ENCODE peak calls at places on chromosomes 13 and 19, in four cellular contexts. H is activated CD8-positive, alpha-beta T cell treated with anti-CD3 and anti-CD28 coated beads for 36 hours; V is astrocyte of the spinal cord; B is mucosa of descending colon. Z is an unnamed sample.

GRCh38 chr19:4052993-4053422 is 13.7 kb downstream of the ZBTB7A start:
- DNase-seq in B (peak), H (no peak), V (no peak), Z (no peak)

GRCh38 chr19:9808855-9809646 is 9.8 kb downstream of the FBXL12 start:
- DNase-seq in H (peak), B (no peak), V (no peak), Z (no peak)

GRCh38 chr19:16319466-16319865 is 5.2 kb upstream of the KLF2 start:
- DNase-seq in H (peak), V (peak), B (no peak), Z (peak)

GRCh38 chr13:41459754-41460111 is 2.4 kb downstream of the RGCC start:
- DNase-seq in V (no peak), H (peak), B (no peak), Z (no peak)

GRCh38 chr13:44207476-44207875 is 166.1 kb upstream of the SERP2 start:
- DNase-seq in H (no peak), B (no peak), V (no peak), Z (no peak)

GRCh38 chr19:51386882-51387520 is 773 bp downstream of the LIM2 start:
- DNase-seq in V (no peak), B (no peak), H (no peak), Z (no peak)

GRCh38 chr19:18762125-18763023 is 28.7 kb downstream of the COMP start:
- DNase-seq in V (peak), B (peak), H (no peak), Z (no peak)

GRCh38 chr19:18326772-18327171 is 3.9 kb upstream of the LSM4 start:
- DNase-seq in V (no peak), B (no peak), H (no peak), Z (no peak)

GRCh38 chr19:33282036-33282686 is 20.2 kb downstream of the CEBPA start:
- DNase-seq in H (no peak), V (peak), B (no peak), Z (peak)

GRCh38 chr19:4711211-4711610 is 12.4 kb downstream of the DPP9 start:
- DNase-seq in H (no peak), B (no peak), V (no peak), Z (no peak)

GRCh38 chr19:38233740-38234251 is 9.8 kb upstream of the DPF1 start:
- DNase-seq in V (peak), B (peak), H (peak), Z (peak)

GRCh38 chr13:48400820-48401219 is 12.1 kb downstream of the LPAR6 start:
- DNase-seq in V (peak), H (no peak), B (no peak), Z (peak)

GRCh38 chr13:97600438-97601080 is 166.6 kb downstream of the RAP2A start:
- DNase-seq in V (peak), H (no peak), B (no peak), Z (peak)

GRCh38 chr13:41588899-41589298 is 131.5 kb downstream of the RGCC start:
- DNase-seq in B (no peak), V (peak), H (peak), Z (peak)

GRCh38 chr19:56348289-56348877 is 33.7 kb upstream of the ZSCAN5A start:
- DNase-seq in V (no peak), B (peak), H (peak), Z (peak)

GRCh38 chr13:50613356-50613831 is 230.1 kb downstream of the DLEU7 start:
- DNase-seq in H (no peak), B (no peak), V (peak), Z (no peak)

GRCh38 chr19:11560404-11560988 is 1.5 kb upstream of the ELOF1 start:
- DNase-seq in V (peak), H (peak), B (peak), Z (peak)

GRCh38 chr13:60348097-60348496 is 48.9 kb upstream of the TDRD3 start:
- DNase-seq in H (no peak), V (no peak), B (no peak), Z (no peak)

GRCh38 chr19:18789883-18790565 is 1.1 kb downstream of the COMP start:
- DNase-seq in H (peak), V (no peak), B (no peak), Z (no peak)

GRCh38 chr13:103067751-103068563 is 1.7 kb upstream of the SLC10A2 start:
- DNase-seq in H (no peak), V (no peak), B (peak), Z (no peak)

GRCh38 chr13:63209330-63210017 is 1793.8 kb upstream of the PCDH20 start:
- DNase-seq in H (no peak), V (peak), B (no peak), Z (no peak)

GRCh38 chr13:105838231-105838630 is 697.2 kb downstream of the EFNB2 start:
- DNase-seq in V (no peak), B (no peak), H (no peak), Z (no peak)

GRCh38 chr19:16330811-16331690 is 6.4 kb downstream of the KLF2 start:
- DNase-seq in B (no peak), V (no peak), H (peak), Z (no peak)

GRCh38 chr19:28706693-28707092 is 506.3 kb downstream of the UQCRFS1 start:
- DNase-seq in B (no peak), V (no peak), H (no peak), Z (no peak)

GRCh38 chr19:17333611-17334413 is 843 bp downstream of the ANO8 start:
- DNase-seq in B (peak), V (peak), H (peak), Z (peak)

GRCh38 chr19:28502879-28503734 is 709.8 kb downstream of the UQCRFS1 start:
- DNase-seq in H (no peak), B (no peak), V (no peak), Z (no peak)

GRCh38 chr19:19500975-19501644 is 14.2 kb downstream of the TSSK6 start:
- DNase-seq in H (no peak), V (no peak), B (no peak), Z (no peak)

GRCh38 chr19:4327252-4327876 is 11.3 kb downstream of the STAP2 start:
- DNase-seq in V (peak), B (peak), H (peak), Z (peak)

GRCh38 chr13:113470073-113470472 is 16.8 kb upstream of the ADPRHL1 start:
- DNase-seq in H (no peak), V (no peak), B (no peak), Z (no peak)

GRCh38 chr13:113475280-113475679 is 15.2 kb downstream of the DCUN1D2 start:
- DNase-seq in B (no peak), V (no peak), H (no peak), Z (no peak)

GRCh38 chr13:113474179-113474578 is 16.3 kb downstream of the DCUN1D2 start:
- DNase-seq in H (no peak), B (no peak), V (no peak), Z (peak)

GRCh38 chr13:113471844-113472243 is 18.6 kb upstream of the ADPRHL1 start:
- DNase-seq in V (no peak), H (no peak), B (no peak), Z (no peak)

GRCh38 chr13:113472355-113473025 is 18.0 kb downstream of the DCUN1D2 start:
- DNase-seq in H (no peak), V (no peak), B (no peak), Z (no peak)
- TF ChIP-seq CTCF in H (no peak), V (no peak), B (no peak), Z (no peak)

GRCh38 chr13:100565291-100565690 is 23.3 kb downstream of the GGACT start:
- DNase-seq in B (no peak), H (no peak), V (no peak), Z (no peak)
- TF ChIP-seq CTCF in B (no peak), H (no peak), V (no peak), Z (no peak)

GRCh38 chr19:2312819-2313501 is 5.0 kb upstream of the LINGO3 start:
- DNase-seq in H (no peak), V (no peak), B (no peak), Z (no peak)

GRCh38 chr19:2317756-2318155 is 9.8 kb upstream of the LINGO3 start:
- DNase-seq in B (no peak), V (no peak), H (no peak), Z (no peak)

GRCh38 chr19:2315121-2315817 is 7.3 kb upstream of the LINGO3 start:
- DNase-seq in H (no peak), V (no peak), B (no peak), Z (no peak)

GRCh38 chr19:2317300-2317699 is 9.3 kb upstream of the LINGO3 start:
- DNase-seq in V (no peak), H (no peak), B (no peak), Z (no peak)

DNA sequence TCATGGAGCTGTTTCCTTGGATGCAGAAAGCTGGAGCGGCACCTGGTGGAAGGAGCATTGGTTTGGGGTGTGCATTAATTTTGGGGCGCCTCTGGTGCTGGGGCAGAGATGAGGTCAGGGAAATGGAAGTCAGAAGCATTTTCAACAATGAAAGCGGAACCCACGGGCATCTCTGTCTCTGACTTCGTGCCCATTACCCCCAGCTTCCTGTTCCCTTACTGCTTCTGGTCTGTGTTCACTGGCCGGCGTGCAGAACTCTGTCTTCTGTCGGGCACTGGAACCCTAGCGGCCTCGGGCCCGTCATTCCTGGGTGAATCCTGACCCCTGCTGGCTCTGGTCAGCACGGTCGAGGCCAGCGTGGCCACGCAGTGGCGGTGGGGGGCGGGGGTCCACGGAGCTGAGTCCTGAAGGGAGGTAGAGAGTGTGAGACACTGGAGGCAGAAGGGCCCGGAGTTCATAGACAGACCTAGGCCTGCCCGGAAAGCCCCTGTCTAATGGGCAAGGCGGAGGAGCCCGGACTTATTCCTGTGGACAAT is 7.9 kb upstream of the LINGO3 start:
- DNase-seq in B (peak), V (peak), H (no peak), Z (peak)
- TF ChIP-seq CTCF in B (no peak), V (peak), H (peak), Z (no peak)

GRCh38 chr19:44820648-44821609 is 12.0 kb downstream of the BCAM start:
- DNase-seq in V (no peak), B (no peak), H (no peak), Z (no peak)
- TF ChIP-seq CTCF in V (no peak), B (no peak), H (no peak), Z (no peak)

DNA sequence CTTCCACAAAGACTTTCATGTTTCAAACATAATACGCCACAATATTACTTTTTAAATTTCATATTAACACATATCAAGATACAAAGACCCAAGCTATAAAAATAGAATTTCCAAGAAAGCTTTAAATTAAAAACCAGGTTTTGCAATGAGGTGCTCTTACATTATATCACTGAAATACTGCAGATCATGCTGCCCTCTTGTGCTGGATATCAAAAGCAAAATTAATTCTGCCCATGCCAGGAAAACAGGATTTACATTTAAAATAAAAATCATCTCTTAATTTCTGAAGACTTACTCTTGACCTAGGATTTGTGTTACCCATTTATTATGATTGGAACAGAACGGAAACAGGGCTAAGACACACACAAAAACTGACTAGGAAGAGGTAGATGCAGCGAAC is 145.0 kb downstream of the ABCC4 start:
- DNase-seq in V (peak), H (no peak), B (no peak), Z (peak)
- TF ChIP-seq CTCF in V (peak), H (no peak), B (no peak), Z (no peak)

DNA sequence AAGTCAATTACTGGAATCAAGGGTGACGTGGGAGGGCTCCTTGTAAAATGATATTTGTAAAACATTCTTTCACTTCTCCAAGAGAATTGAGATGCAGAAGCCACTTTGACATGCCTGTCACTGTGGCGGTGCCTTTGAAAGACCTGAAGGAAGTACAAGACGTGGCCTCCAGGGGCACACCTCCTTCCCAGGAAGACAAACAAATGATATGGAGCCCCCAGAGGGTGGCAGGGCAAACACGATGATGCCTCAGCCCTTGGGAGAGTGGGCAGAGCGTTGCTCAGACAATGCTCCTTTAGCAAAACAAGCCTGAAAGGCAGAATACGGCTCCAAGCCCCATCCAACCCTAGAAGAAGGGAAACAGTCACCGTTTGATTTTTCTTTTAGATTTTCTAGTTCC is 9.3 kb upstream of the ATP12A start:
- DNase-seq in B (peak), V (no peak), H (peak), Z (peak)
- TF ChIP-seq CTCF in B (peak), V (peak), H (no peak), Z (peak)

DNA sequence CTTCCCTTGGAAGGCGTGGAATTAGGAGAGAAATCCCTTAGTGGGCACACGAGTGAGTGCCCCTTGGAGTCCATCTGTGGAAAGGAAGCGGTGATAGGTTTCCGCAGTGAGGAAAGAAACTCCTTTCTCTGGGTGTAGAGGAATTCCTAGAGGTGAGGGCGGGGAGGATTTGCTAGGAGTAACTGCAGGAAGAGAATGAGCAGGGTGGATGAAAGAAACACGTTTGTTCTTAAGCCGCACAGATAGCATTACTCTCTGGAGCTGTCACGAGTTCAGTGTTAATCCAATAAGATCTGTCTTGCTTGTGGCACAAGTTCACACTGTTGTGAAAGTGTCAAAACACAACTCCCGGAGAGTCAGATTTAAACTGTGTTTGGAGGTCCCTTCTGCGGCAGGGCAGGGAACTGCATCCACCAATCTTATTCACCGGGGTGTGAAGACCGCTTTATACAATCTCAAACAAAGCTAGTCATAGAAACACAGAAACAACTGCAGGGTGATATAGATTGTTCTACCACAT is 1.2 kb downstream of the KL start:
- DNase-seq in H (peak), B (peak), V (peak), Z (peak)
- TF ChIP-seq CTCF in H (peak), B (no peak), V (peak), Z (peak)

DNA sequence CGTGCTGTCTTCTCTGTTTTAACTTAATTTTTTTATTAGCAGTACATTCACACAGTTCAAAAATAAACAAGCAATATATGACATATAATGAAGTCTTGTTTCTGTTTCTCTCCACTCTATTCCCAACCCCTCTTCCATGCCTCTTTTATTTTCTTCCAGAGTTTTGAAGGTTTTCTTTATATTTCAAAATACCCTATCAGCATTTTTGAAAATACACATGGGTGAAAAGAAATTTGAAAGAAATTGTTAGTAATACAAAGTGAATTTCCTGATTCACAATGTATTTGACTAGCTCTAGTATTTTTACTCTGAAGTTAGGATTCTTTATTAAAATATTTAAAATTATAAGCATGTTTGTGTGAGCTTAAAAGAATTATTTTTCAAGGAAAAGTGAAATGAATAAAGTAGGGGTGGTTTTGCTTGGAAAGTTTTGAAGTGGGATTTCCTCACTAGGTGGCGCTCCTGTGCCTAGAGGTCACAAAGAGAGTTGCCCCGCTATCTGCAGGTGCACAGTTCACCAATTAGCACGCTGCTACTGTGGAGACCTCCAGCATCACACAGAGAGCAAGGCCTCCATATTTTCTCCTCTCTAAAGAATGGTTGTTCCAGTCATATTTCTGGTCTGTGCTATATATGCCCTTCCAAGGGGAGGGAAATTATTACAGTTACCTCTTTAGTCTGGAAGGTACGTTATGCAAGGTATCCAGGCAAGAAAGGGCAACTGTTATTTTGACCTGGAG is 37.6 kb downstream of the SOX21 start:
- DNase-seq in B (peak), V (peak), H (peak), Z (peak)
- TF ChIP-seq CTCF in B (peak), V (peak), H (peak), Z (peak)

GRCh38 chr19:49590071-49590970 is 661 bp upstream of the PRR12 start:
- DNase-seq in B (peak), V (peak), H (peak), Z (peak)
- TF ChIP-seq CTCF in B (peak), V (peak), H (peak), Z (no peak)